ENCODE peak calls at places on chromosomes 12 and 14, in five cellular contexts. O is esophagus squamous epithelium, T is uterus, V is A549, N is ovary. D is an unnamed sample.

GRCh38 chr12:109387425-109388166 is 39.9 kb downstream of the MYO1H start:
- DNase-seq in O (no peak), T (no peak), V (peak; percentile 43), N (no peak), D (no peak)

GRCh38 chr12:66932126-66932525 is 253.2 kb upstream of the GRIP1 start:
- DNase-seq in O (no peak), T (no peak), V (no peak), N (no peak), D (no peak)

GRCh38 chr12:5374691-5375090 is 57.2 kb upstream of the NTF3 start:
- DNase-seq in O (no peak), T (no peak), V (no peak), N (no peak), D (no peak)

GRCh38 chr14:104797112-104798044 is 1.8 kb upstream of the AKT1 start:
- DNase-seq in O (no peak), T (no peak), V (no peak), N (no peak), D (no peak)

GRCh38 chr12:48157889-48158370 is 615 bp upstream of the ASB8 start:
- DNase-seq in O (no peak), T (no peak), V (no peak), N (no peak), D (no peak)

GRCh38 chr14:81366884-81367283 is 33.2 kb downstream of the STON2 start:
- DNase-seq in O (no peak), T (no peak), V (no peak), N (no peak), D (no peak)

GRCh38 chr12:123364532-123365140 is at the start of gene SBNO1:
- DNase-seq in O (peak; percentile 73), T (peak; percentile 94), V (peak; percentile 83), N (peak; percentile 93), D (peak; percentile 88)

GRCh38 chr12:102769323-102769916 is 147.6 kb downstream of the PAH start:
- DNase-seq in O (no peak), T (peak; percentile 80), V (peak; percentile 61), N (peak; percentile 80), D (no peak)

GRCh38 chr14:68384335-68384734 is 408.5 kb downstream of the ZFP36L1 start:
- DNase-seq in O (no peak), T (no peak), V (no peak), N (no peak), D (no peak)

GRCh38 chr14:75979071-75979571 is 2.7 kb downstream of the TGFB3 start:
- DNase-seq in O (no peak), T (peak; percentile 56), V (peak; percentile 33), N (peak; percentile 48), D (no peak)

GRCh38 chr12:47094804-47095203 is 15.0 kb upstream of the AMIGO2 start:
- DNase-seq in O (no peak), T (no peak), V (no peak), N (no peak), D (no peak)

GRCh38 chr12:108914031-108914630 is 34.2 kb downstream of the DAO start:
- DNase-seq in O (no peak), T (peak; percentile 35), V (no peak), N (no peak), D (no peak)

GRCh38 chr12:55899035-55899434 is 28.7 kb downstream of the PYM1 start:
- DNase-seq in O (no peak), T (no peak), V (no peak), N (no peak), D (no peak)

GRCh38 chr14:68982581-68982980 is 3.5 kb upstream of the ACTN1 start:
- DNase-seq in O (no peak), T (no peak), V (no peak), N (no peak), D (no peak)

GRCh38 chr14:54387328-54387727 is 9.5 kb upstream of the CDKN3 start:
- DNase-seq in O (no peak), T (no peak), V (no peak), N (no peak), D (no peak)

GRCh38 chr12:117231750-117232149 is 41.5 kb upstream of the FBXO21 start:
- DNase-seq in O (no peak), T (no peak), V (no peak), N (no peak), D (no peak)

GRCh38 chr14:96461950-96462798 is 40.0 kb upstream of the PAPOLA start:
- DNase-seq in O (no peak), T (no peak), V (no peak), N (no peak), D (no peak)

GRCh38 chr14:23209651-23210423 is 26.4 kb upstream of the SLC7A8 start:
- DNase-seq in O (no peak), T (no peak), V (no peak), N (no peak), D (no peak)

GRCh38 chr12:25053021-25053271 is 104.0 kb upstream of the BCAT1 start:
- DNase-seq in O (no peak), T (no peak), V (no peak), N (no peak), D (no peak)

GRCh38 chr12:57851552-57852186 is 5.1 kb upstream of the CTDSP2 start:
- DNase-seq in O (no peak), T (no peak), V (no peak), N (no peak), D (no peak)

GRCh38 chr12:583251-583869 is 79.9 kb downstream of the NINJ2 start:
- DNase-seq in O (no peak), T (peak; percentile 7), V (no peak), N (no peak), D (no peak)

GRCh38 chr12:49031573-49032161 is 13.1 kb upstream of the PRKAG1 start:
- DNase-seq in O (no peak), T (no peak), V (no peak), N (no peak), D (no peak)

GRCh38 chr12:32155041-32155440 is 48.4 kb downstream of the BICD1 start:
- DNase-seq in O (no peak), T (no peak), V (no peak), N (no peak), D (no peak)

GRCh38 chr12:22935090-22935489 is 310.1 kb downstream of the ETNK1 start:
- DNase-seq in O (no peak), T (no peak), V (no peak), N (no peak), D (no peak)

GRCh38 chr14:85731198-85731597 is 201.3 kb downstream of the FLRT2 start:
- DNase-seq in O (no peak), T (peak; percentile 15), V (no peak), N (no peak), D (no peak)

GRCh38 chr14:75249251-75249957 is 29.2 kb upstream of the FOS start:
- DNase-seq in O (no peak), T (no peak), V (no peak), N (no peak), D (no peak)

GRCh38 chr12:99009654-99010296 is 364.7 kb downstream of the APAF1 start:
- DNase-seq in O (no peak), T (no peak), V (no peak), N (no peak), D (no peak)

GRCh38 chr14:101068958-101069549 is 165.5 kb upstream of the RTL1 start:
- DNase-seq in O (no peak), T (peak; percentile 5), V (no peak), N (no peak), D (no peak)

GRCh38 chr12:64937466-64937865 is 113.0 kb downstream of the TBC1D30 start:
- DNase-seq in O (no peak), T (no peak), V (no peak), N (no peak), D (no peak)

GRCh38 chr12:130141105-130141504 is 21.2 kb upstream of the FZD10 start:
- DNase-seq in O (no peak), T (no peak), V (no peak), N (no peak), D (no peak)

GRCh38 chr12:130144256-130144655 is 18.0 kb upstream of the FZD10 start:
- DNase-seq in O (no peak), T (no peak), V (no peak), N (no peak), D (no peak)

GRCh38 chr12:130141901-130142683 is 20.2 kb upstream of the FZD10 start:
- DNase-seq in O (no peak), T (no peak), V (no peak), N (no peak), D (no peak)

GRCh38 chr12:130142736-130143135 is 19.5 kb upstream of the FZD10 start:
- DNase-seq in O (no peak), T (no peak), V (no peak), N (no peak), D (peak; percentile 45)

DNA sequence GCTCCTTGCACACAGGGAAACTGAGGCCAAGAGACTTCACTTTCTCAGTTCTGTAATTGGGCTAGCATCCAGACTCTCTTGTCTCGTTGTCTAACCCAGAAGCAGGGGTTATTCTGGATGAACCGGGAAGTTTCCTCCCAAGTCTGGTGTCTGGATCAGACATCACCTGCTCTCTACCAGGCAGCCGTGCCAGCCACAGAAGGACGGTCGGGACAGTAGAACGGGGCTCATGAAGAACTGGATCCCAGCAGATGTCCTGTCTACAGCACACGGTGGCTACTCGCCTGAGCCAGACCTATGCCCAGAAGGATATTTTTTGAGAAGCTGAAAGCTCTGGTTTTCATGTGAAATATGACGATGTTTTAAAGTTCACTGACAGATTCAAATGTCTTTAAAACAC is 19.1 kb upstream of the FZD10 start:
- DNase-seq in O (no peak), T (no peak), V (no peak), N (no peak), D (no peak)
- H3K27ac ChIP-seq in O (peak overlapping the region; percentile 65), T (no peak overlapping the region), V (no peak overlapping the region), N (no peak overlapping the region), D (no peak overlapping the region)

GRCh38 chr14:61471297-61471980 is 150.1 kb downstream of the PRKCH start:
- DNase-seq in O (no peak), T (no peak), V (no peak), N (no peak), D (no peak)

GRCh38 chr14:61474671-61475070 is 153.3 kb downstream of the PRKCH start:
- DNase-seq in O (no peak), T (no peak), V (no peak), N (no peak), D (no peak)

GRCh38 chr14:61472025-61472672 is 150.8 kb downstream of the PRKCH start:
- DNase-seq in O (no peak), T (no peak), V (peak; percentile 65), N (no peak), D (no peak)

GRCh38 chr14:61474021-61474420 is 152.6 kb downstream of the PRKCH start:
- DNase-seq in O (no peak), T (no peak), V (no peak), N (no peak), D (no peak)

GRCh38 chr14:61472801-61473376 is 151.5 kb downstream of the PRKCH start:
- DNase-seq in O (no peak), T (no peak), V (no peak), N (no peak), D (no peak)
- H3K4me3 ChIP-seq in O (no peak overlapping the region), T (no peak overlapping the region), V (no peak overlapping the region), N (no peak overlapping the region), D (no peak overlapping the region)

GRCh38 chr14:102971836-102972606 is 49.6 kb downstream of the AMN start:
- DNase-seq in O (no peak), T (no peak), V (no peak), N (no peak), D (no peak)
- TF ChIP-seq POLR2A in O (no peak), T (no peak), V (no peak), N (no peak), D (no peak)

DNA sequence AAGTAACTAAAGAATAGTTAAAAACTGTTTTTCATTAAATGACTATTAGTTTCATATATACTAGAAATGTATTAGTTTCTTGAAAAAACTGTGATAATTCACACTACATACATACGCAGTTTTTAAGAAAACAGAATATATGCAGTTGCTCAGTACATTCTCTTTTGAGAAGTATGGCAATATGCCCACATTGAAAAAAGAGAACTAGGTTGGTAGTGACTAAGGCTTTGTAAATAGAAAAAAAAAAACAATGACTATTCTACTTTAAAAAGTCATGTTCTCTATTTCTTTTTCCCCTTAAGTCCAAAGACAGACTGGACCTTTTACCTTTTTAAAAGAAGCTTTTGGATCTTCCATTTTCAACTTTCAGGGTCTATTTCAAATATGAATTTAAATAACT is 25.0 kb downstream of the SNX6 start:
- DNase-seq in O (no peak), T (no peak), V (peak; percentile 56), N (no peak), D (no peak)
- H3K27ac ChIP-seq in O (no peak overlapping the region), T (no peak overlapping the region), V (peak overlapping the region; percentile 84), N (no peak overlapping the region), D (no peak overlapping the region)